ENCODE peak calls at places on chromosomes 6 and 20, in nine cellular contexts. Z is esophagus squamous epithelium, V is right lobe of liver, F is A549, R is IMR-90, G is heart left ventricle, H is thyroid gland, X is breast epithelium, M is H1. O is an unnamed sample. For H3K4me1, the result is how much of the 10 kb centered on the place peaks cover.

GRCh38 chr6:66605011-66605410 is 898.0 kb upstream of the EYS start:
- DNase-seq in R (no peak), F (no peak), G (no peak), Z (no peak), M (no peak), X (no peak), V (no peak), H (no peak), O (no peak)

GRCh38 chr6:144953552-144954240 is 668.6 kb downstream of the UTRN start:
- DNase-seq in R (peak), M (no peak), V (no peak), X (no peak), Z (no peak), H (no peak), G (no peak), F (no peak), O (no peak)

GRCh38 chr6:117404548-117404947 is 21.2 kb downstream of the ROS1 start:
- DNase-seq in X (no peak), G (no peak), F (no peak), M (no peak), V (no peak), H (no peak), R (peak), Z (no peak), O (no peak)

GRCh38 chr6:38572186-38572813 is 67.4 kb downstream of the BTBD9 start:
- DNase-seq in H (no peak), V (no peak), X (no peak), Z (no peak), R (no peak), M (no peak), G (no peak), F (no peak), O (no peak)

GRCh38 chr6:33952016-33952415 is 148.2 kb upstream of the MLN start:
- DNase-seq in X (peak), Z (no peak), F (no peak), V (no peak), H (no peak), R (no peak), M (no peak), G (peak), O (no peak)

GRCh38 chr20:1297486-1297885 is 31.4 kb downstream of the SNPH start:
- DNase-seq in X (no peak), R (no peak), V (no peak), M (no peak), F (no peak), G (no peak), H (no peak), Z (no peak), O (no peak)

GRCh38 chr6:13452346-13453171 is 34.8 kb downstream of the GFOD1 start:
- DNase-seq in Z (no peak), H (no peak), X (no peak), M (no peak), G (no peak), R (no peak), V (no peak), F (no peak), O (no peak)

GRCh38 chr20:44946266-44946852 is 13.8 kb downstream of the TOMM34 start:
- DNase-seq in V (peak), Z (no peak), G (no peak), F (no peak), X (no peak), H (no peak), M (no peak), R (peak), O (no peak)

GRCh38 chr6:136113736-136114173 is 136.4 kb downstream of the MTFR2 start:
- DNase-seq in H (peak), X (no peak), Z (no peak), F (no peak), G (no peak), V (no peak), R (peak), M (no peak), O (peak)

GRCh38 chr6:16244869-16245451 is 6.6 kb downstream of the GMPR start:
- DNase-seq in V (peak), X (no peak), F (no peak), H (peak), Z (no peak), R (peak), M (no peak), G (no peak), O (no peak)

GRCh38 chr6:56851541-56852248 is 103.2 kb upstream of the BEND6 start:
- DNase-seq in H (peak), X (no peak), V (peak), G (no peak), R (peak), M (peak), Z (no peak), F (peak), O (peak)

GRCh38 chr20:51767867-51768758 is at the start of gene ATP9A:
- DNase-seq in Z (no peak), M (peak), X (no peak), H (peak), R (peak), V (peak), G (peak), F (no peak), O (peak)

GRCh38 chr6:120994573-120994967 is 339.7 kb downstream of the TBC1D32 start:
- DNase-seq in Z (no peak), G (no peak), V (no peak), F (no peak), X (no peak), M (no peak), R (no peak), H (no peak), O (no peak)

GRCh38 chr6:158763440-158764187 is 55.6 kb downstream of the EZR start:
- DNase-seq in Z (no peak), F (no peak), G (no peak), M (no peak), X (no peak), V (no peak), R (no peak), H (peak), O (no peak)
- H3K4me1 ChIP-seq in Z (under half), F (under half), G (under half), M (under half), X (under half), V (under half), R (under half), H (under half), O (under half)

GRCh38 chr6:151240036-151240685 is 394 bp downstream of the AKAP12 start:
- DNase-seq in H (peak), R (peak), M (peak), G (peak), F (peak), Z (no peak), V (peak), X (no peak), O (peak)
- TF ChIP-seq POLR2A in H (peak), R (peak), M (peak), G (no peak), F (peak), Z (no peak), V (no peak), X (peak), O (peak)

GRCh38 chr6:143673638-143674037 is 4.1 kb upstream of the PHACTR2 start:
- DNase-seq in M (no peak), V (no peak), X (no peak), R (peak), G (no peak), Z (no peak), H (peak), F (peak), O (no peak)

GRCh38 chr6:143675946-143676345 is 1.8 kb upstream of the PHACTR2 start:
- DNase-seq in M (no peak), G (no peak), F (no peak), V (no peak), Z (no peak), R (peak), H (no peak), X (no peak), O (no peak)

GRCh38 chr6:143676437-143677045 is 1.2 kb upstream of the PHACTR2 start:
- DNase-seq in M (no peak), R (no peak), V (no peak), X (no peak), H (no peak), G (no peak), F (no peak), Z (no peak), O (no peak)

GRCh38 chr6:143674466-143675114 is 3.2 kb upstream of the PHACTR2 start:
- DNase-seq in G (no peak), V (no peak), Z (no peak), X (no peak), H (no peak), M (no peak), F (no peak), R (peak), O (no peak)

DNA sequence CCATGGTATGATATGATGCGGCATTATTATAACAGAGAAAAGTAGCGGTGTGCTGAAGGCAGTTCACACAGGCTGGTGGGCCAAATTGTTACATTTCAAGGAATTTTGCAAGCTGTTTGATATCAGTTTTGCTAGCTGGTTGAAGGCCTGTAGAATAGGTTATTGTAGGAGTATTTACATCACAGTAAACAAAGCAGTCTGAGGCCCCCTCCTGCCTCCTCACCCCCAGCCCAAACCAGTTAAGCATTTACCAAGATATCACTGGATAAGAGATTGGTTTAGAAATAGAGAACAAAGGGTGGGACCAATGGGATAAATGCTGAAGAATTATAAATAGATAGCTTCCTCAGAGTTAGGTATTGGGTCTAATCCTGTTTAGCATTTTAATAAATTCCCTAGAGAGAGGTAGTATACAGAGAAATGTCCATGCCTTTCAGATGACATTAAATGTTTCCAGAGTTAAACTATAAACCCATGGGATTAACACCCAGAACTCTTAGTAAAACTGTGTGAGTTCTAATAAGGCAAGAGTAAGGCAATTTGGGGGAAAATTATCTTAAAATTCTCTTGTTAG is 2.4 kb upstream of the PHACTR2 start:
- DNase-seq in F (no peak), V (no peak), Z (no peak), H (no peak), G (no peak), X (no peak), R (no peak), M (no peak), O (no peak)
- H3K4me1 ChIP-seq in F (half or more), V (under half), Z (under half), H (under half), G (under half), X (under half), R (under half), M (under half), O (under half)

GRCh38 chr6:89347825-89348224 is 4.7 kb downstream of the UBE2J1 start:
- DNase-seq in X (no peak), V (no peak), M (no peak), F (no peak), G (no peak), Z (no peak), R (peak), H (peak), O (peak)
- TF ChIP-seq POLR2A in X (no peak), V (no peak), M (no peak), F (no peak), G (no peak), Z (no peak), R (no peak), H (no peak), O (no peak)

DNA sequence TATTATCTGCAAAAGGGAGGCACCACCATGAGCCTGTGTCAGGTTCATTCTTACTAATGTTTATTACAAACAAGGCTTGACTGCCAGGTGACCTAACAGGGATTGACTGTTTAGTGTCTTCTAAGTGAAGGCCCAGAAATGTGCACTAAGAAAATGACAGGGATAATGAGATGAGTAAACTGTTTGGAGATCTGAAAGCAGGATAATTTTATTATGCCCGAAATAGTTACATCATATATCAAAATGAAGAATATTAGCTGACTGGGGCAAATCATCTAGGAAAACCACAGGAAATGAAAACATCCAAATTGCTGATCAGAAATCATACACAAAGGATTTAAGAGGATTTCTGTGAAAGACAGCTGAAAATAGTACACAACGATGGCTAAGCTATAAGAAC is 516.7 kb downstream of the HDGFL1 start:
- DNase-seq in Z (no peak), M (no peak), H (no peak), R (no peak), G (no peak), F (no peak), X (no peak), V (no peak), O (no peak)
- H3K4me1 ChIP-seq in Z (under half), M (under half), H (under half), R (under half), G (under half), F (under half), X (under half), V (under half), O (under half)

GRCh38 chr6:139375239-139376053 is 998 bp upstream of the CITED2 start:
- DNase-seq in V (peak), H (peak), G (peak), F (peak), X (peak), R (peak), Z (peak), M (peak), O (peak)
- TF ChIP-seq POLR2A in V (peak), H (peak), G (no peak), F (no peak), X (peak), R (peak), Z (no peak), M (peak), O (peak)